ENCODE peak calls at places on chromosomes 1 and 21, in five cellular contexts. O, F, P, H and E are unnamed samples.

GRCh38 chr1:182397653-182398388 is 2.6 kb downstream of the TEDDM1 start:
- ATAC-seq in O (peak; percentile 34), F (no peak), P (no peak), H (no peak), E (no peak)

GRCh38 chr1:17355898-17356297 is 16.1 kb upstream of the PADI6 start:
- ATAC-seq in O (no peak), F (peak; percentile 69), P (no peak), H (no peak), E (no peak)

GRCh38 chr1:67619080-67619479 is 65.9 kb upstream of the GADD45A start:
- ATAC-seq in O (peak; percentile 5), F (no peak), P (no peak), H (no peak), E (peak; percentile 35)

GRCh38 chr1:243938146-243938676 is 88.2 kb upstream of the AKT3 start:
- ATAC-seq in O (no peak), F (no peak), P (no peak), H (no peak), E (no peak)

GRCh38 chr1:157117527-157118057 is 18.0 kb upstream of the ETV3L start:
- ATAC-seq in O (no peak), F (no peak), P (no peak), H (no peak), E (no peak)

GRCh38 chr1:48661726-48662483 is 114.8 kb downstream of the BEND5 start:
- ATAC-seq in O (peak; percentile 95), F (no peak), P (no peak), H (no peak), E (no peak)

GRCh38 chr1:29120955-29121485 is 2.7 kb downstream of the TMEM200B start:
- ATAC-seq in O (no peak), F (peak; percentile 80), P (no peak), H (no peak), E (no peak)

GRCh38 chr1:151820940-151821339 is 10.7 kb downstream of the RORC start:
- ATAC-seq in O (no peak), F (no peak), P (peak; percentile 47), H (no peak), E (no peak)

GRCh38 chr1:158491372-158491771 is 19.4 kb downstream of the OR10R2 start:
- ATAC-seq in O (no peak), F (no peak), P (no peak), H (no peak), E (no peak)

GRCh38 chr1:158494737-158495136 is 22.7 kb downstream of the OR10R2 start:
- ATAC-seq in O (no peak), F (no peak), P (no peak), H (no peak), E (no peak)

DNA sequence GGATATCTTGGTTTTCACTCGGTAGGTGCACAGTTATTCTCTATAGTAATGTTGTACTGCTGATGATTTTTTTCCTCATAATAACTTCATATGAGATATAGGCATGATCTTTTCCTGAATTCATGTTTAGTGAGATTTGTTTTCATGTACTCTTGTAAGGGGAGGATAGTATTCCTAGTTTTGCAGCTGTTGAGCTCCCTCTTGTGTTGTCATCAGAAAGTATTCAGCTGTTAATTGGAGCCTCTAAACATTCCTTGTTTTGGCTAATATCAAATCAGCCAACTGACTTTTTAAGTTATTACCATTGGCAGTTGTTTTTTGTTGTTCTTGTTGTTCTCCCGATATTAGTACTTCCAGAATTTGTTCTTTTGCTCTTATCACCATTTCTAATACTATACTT is 24.4 kb downstream of the OR10R2 start:
- ATAC-seq in O (no peak), F (no peak), P (no peak), H (no peak), E (no peak)
- H3K27ac ChIP-seq in O (no peak overlapping the region), F (no peak overlapping the region), P (no peak overlapping the region), H (no peak overlapping the region), E (no peak overlapping the region)

GRCh38 chr1:110216116-110216515 is 6.0 kb downstream of the KCNC4 start:
- ATAC-seq in O (no peak), F (no peak), P (no peak), H (no peak), E (no peak)
- H3K27ac ChIP-seq in O (no peak overlapping the region), F (no peak overlapping the region), P (no peak overlapping the region), H (no peak overlapping the region), E (no peak overlapping the region)

GRCh38 chr1:110350360-110350759 is 11.2 kb downstream of the RBM15 start:
- ATAC-seq in O (no peak), F (no peak), P (no peak), H (no peak), E (no peak)

GRCh38 chr1:110347182-110347893 is 8.2 kb downstream of the RBM15 start:
- ATAC-seq in O (no peak), F (no peak), P (no peak), H (no peak), E (no peak)

GRCh38 chr1:110348050-110348449 is 8.9 kb downstream of the RBM15 start:
- ATAC-seq in O (no peak), F (no peak), P (no peak), H (no peak), E (no peak)

GRCh38 chr1:110346690-110347089 is 7.5 kb downstream of the RBM15 start:
- ATAC-seq in O (no peak), F (no peak), P (no peak), H (no peak), E (no peak)

DNA sequence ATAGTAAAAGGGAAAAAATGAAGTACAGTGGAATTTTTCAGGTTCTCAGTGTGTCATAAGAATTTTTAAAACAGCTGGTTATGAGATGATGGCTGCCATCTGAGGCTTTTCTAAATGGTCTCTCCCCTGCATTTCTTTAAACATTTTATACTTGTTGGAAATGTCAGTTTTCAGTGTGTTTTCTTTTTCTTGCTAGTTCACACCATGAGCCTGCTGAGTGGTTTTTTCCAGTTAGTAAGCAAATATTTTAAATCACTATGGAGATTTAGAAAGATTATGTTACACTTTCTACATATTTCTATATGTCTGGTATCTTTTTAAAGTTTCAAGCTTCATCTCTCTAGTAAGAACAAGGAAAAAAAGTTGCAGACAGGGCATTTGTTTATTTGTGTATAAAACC is 9.6 kb downstream of the RBM15 start:
- ATAC-seq in O (no peak), F (no peak), P (no peak), H (no peak), E (no peak)
- H3K27ac ChIP-seq in O (peak overlapping the region; percentile 44), F (no peak overlapping the region), P (no peak overlapping the region), H (no peak overlapping the region), E (no peak overlapping the region)

GRCh38 chr1:174068000-174068399 is 45.8 kb upstream of the RC3H1 start:
- ATAC-seq in O (no peak), F (no peak), P (no peak), H (no peak), E (no peak)
- H3K27ac ChIP-seq in O (no peak overlapping the region), F (no peak overlapping the region), P (no peak overlapping the region), H (no peak overlapping the region), E (no peak overlapping the region)

GRCh38 chr1:155514582-155515187 is 47.9 kb downstream of the ASH1L start:
- ATAC-seq in O (no peak), F (peak; percentile 84), P (no peak), H (no peak), E (no peak)
- H3K27ac ChIP-seq in O (no peak overlapping the region), F (peak overlapping the region; percentile 38), P (no peak overlapping the region), H (no peak overlapping the region), E (no peak overlapping the region)

GRCh38 chr21:42466700-42467612 is 29.1 kb downstream of the RSPH1 start:
- ATAC-seq in O (peak; percentile 78), F (no peak), P (peak; percentile 49), H (no peak), E (peak; percentile 51)

GRCh38 chr21:42465008-42465878 is 30.8 kb downstream of the RSPH1 start:
- ATAC-seq in O (no peak), F (no peak), P (peak; percentile 36), H (no peak), E (peak; percentile 10)

GRCh38 chr21:42461185-42461520 is 34.9 kb downstream of the RSPH1 start:
- ATAC-seq in O (no peak), F (no peak), P (no peak), H (no peak), E (no peak)

GRCh38 chr21:42461881-42462877 is 33.8 kb downstream of the RSPH1 start:
- ATAC-seq in O (no peak), F (no peak), P (peak; percentile 93), H (peak; percentile 28), E (no peak)

DNA sequence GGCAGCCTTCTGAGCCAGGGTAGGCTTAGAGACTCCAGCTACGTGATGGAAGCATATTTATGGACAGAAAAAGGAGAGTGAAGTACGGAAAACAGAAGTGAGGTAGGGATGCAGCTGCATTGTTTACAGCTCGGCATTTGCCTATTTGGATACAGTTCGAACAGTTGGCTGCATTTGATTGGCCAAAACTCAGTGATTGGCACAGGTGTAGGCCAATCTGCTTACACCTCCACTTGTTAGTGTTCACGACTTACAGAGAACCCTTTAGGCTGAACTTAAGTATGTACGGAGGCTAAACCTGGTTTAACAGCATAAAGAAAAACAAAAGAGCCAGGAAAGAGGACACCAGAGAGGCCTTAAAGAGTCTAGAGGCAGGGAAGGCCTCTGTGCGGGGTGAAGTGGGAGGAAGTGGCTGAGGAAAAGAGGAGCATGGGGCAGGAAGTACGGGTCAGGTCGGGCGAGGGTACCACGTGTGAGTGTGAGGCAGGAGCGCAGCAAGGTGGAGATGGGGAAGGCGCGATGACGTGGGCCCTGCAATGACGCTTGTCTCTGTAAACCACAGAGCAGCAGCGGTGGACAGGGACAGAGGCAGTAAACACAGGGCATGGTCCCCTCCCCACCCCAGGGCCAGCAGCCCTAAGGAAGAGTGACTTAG is 32.0 kb downstream of the RSPH1 start:
- ATAC-seq in O (peak; percentile 33), F (peak; percentile 78), P (peak; percentile 21), H (no peak), E (peak; percentile 58)
- H3K27ac ChIP-seq in O (no peak overlapping the region), F (peak overlapping the region; percentile 13), P (no peak overlapping the region), H (no peak overlapping the region), E (no peak overlapping the region)

GRCh38 chr1:245877976-245878375 is 629.1 kb downstream of the SMYD3 start:
- ATAC-seq in O (no peak), F (no peak), P (no peak), H (no peak), E (no peak)
- H3K27ac ChIP-seq in O (no peak overlapping the region), F (no peak overlapping the region), P (no peak overlapping the region), H (no peak overlapping the region), E (no peak overlapping the region)

DNA sequence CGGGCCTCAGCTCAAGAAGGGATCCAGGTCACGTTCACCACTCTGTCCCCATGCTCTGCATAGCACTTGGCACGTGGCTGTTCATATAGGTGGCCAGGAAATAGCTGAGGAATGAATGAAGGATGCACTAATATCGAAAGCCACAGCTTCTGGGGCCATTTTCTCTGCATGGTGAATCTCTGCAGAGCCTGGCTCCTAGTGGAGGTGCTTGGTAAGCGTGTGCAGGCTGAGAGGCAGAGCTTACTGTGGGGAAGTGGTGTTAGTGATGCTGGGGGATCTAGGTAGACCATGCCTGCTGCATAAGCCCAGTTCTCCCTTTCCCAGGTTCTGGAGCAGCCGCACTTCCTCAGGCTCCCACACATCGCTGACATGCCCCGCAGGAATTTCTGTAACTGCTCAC is 8.3 kb downstream of the CSRP1 start:
- ATAC-seq in O (no peak), F (no peak), P (no peak), H (no peak), E (no peak)
- H3K27ac ChIP-seq in O (no peak overlapping the region), F (no peak overlapping the region), P (peak overlapping the region; percentile 4), H (no peak overlapping the region), E (peak overlapping the region; percentile 80)

GRCh38 chr1:26941311-26941710 is 19.0 kb downstream of the KDF1 start:
- ATAC-seq in O (no peak), F (no peak), P (no peak), H (no peak), E (no peak)

GRCh38 chr1:26936823-26937222 is 15.3 kb downstream of the NUDC start:
- ATAC-seq in O (no peak), F (no peak), P (no peak), H (no peak), E (no peak)

GRCh38 chr1:26938659-26939025 is 17.1 kb downstream of the NUDC start:
- ATAC-seq in O (no peak), F (no peak), P (peak; percentile 59), H (no peak), E (no peak)

GRCh38 chr1:26942656-26943055 is 17.6 kb downstream of the KDF1 start:
- ATAC-seq in O (no peak), F (no peak), P (no peak), H (no peak), E (no peak)

GRCh38 chr1:26938004-26938658 is 16.6 kb downstream of the NUDC start:
- ATAC-seq in O (no peak), F (no peak), P (peak; percentile 97), H (no peak), E (no peak)
- H3K27ac ChIP-seq in O (no peak overlapping the region), F (no peak overlapping the region), P (peak overlapping the region; percentile 66), H (peak overlapping the region; percentile 25), E (no peak overlapping the region)